ENCODE peak calls at places on chromosomes 2 and 18, in nine cellular contexts. K, P, O, Z, C, V, Y, S and E are unnamed samples.

GRCh38 chr2:149732001-149732685 is 144.6 kb upstream of the MMADHC start:
- DNase-seq in K (no peak), P (peak), O (no peak), Z (peak), C (no peak), V (peak), Y (no peak), S (peak), E (no peak)

GRCh38 chr2:196479350-196479749 is 160.2 kb upstream of the CCDC150 start:
- DNase-seq in K (no peak), P (no peak), O (no peak), Z (peak), C (no peak), V (no peak), Y (no peak), S (no peak), E (no peak)

GRCh38 chr2:192604295-192604694 is 409.6 kb upstream of the TMEFF2 start:
- DNase-seq in K (no peak), P (no peak), O (peak), Z (no peak), C (no peak), V (no peak), Y (peak), S (no peak), E (peak)

GRCh38 chr18:38427234-38427633 is 861.6 kb upstream of the CELF4 start:
- DNase-seq in K (peak), P (no peak), O (no peak), Z (no peak), C (peak), V (no peak), Y (peak), S (no peak), E (peak)

GRCh38 chr2:5673148-5673860 is 18.9 kb upstream of the SOX11 start:
- DNase-seq in K (peak), P (no peak), O (no peak), Z (no peak), C (no peak), V (peak), Y (no peak), S (no peak), E (no peak)

GRCh38 chr2:241849616-241850543 is 8.8 kb downstream of the PDCD1 start:
- DNase-seq in K (no peak), P (no peak), O (no peak), Z (no peak), C (no peak), V (no peak), Y (no peak), S (no peak), E (no peak)

GRCh38 chr18:24923138-24923537 is 428.8 kb downstream of the ZNF521 start:
- DNase-seq in K (no peak), P (no peak), O (no peak), Z (no peak), C (no peak), V (no peak), Y (no peak), S (no peak), E (no peak)

GRCh38 chr18:24790347-24790746 is 329.9 kb downstream of the HRH4 start:
- DNase-seq in K (no peak), P (no peak), O (no peak), Z (no peak), C (no peak), V (no peak), Y (no peak), S (no peak), E (no peak)

DNA sequence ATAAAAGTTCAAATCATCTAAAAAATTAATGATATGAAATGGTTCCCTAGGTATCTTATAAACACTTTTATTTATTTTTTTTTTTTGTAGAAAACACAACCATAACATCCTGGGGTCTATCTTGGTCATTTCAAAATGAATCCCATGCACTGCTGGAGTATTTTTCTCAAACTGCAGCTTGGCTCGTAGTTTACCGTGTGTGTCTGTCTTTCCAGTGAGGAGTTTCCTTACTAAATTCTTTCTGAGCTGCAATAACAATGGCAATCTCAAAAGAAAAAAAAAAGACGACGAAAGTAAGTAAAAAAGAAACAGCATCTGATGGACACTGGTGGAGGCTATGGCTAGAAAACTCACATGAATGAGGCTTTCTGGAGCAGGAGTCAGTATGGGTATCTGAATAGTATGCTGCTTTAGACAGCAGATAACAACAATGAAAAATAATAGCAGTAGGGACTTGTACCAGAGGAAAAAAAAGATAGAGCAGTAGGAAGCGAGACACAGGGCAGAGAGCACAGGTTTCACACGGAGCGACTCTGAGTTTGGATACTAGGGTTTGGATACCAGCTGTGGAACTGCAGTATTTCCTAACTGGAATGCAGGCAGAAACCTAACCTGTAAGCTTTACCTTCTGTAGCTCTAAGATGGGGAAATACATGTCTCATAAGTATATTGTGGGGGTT is 43.5 kb downstream of the CALCRL start:
- DNase-seq in K (no peak), P (no peak), O (no peak), Z (no peak), C (no peak), V (no peak), Y (no peak), S (no peak), E (no peak)
- H3K4me3 ChIP-seq in K (no peak), P (no peak), O (no peak), Z (no peak), C (no peak), V (no peak), Y (no peak), S (no peak), E (no peak)

GRCh38 chr2:64914247-64914646 is 75.0 kb upstream of the SLC1A4 start:
- DNase-seq in K (no peak), P (no peak), O (no peak), Z (no peak), C (no peak), V (no peak), Y (no peak), S (no peak), E (no peak)
- H3K4me3 ChIP-seq in K (no peak), P (no peak), O (no peak), Z (no peak), C (no peak), V (no peak), Y (no peak), S (no peak), E (no peak)

GRCh38 chr2:54673501-54673998 is 49.9 kb upstream of the EML6 start:
- DNase-seq in K (no peak), P (no peak), O (no peak), Z (peak), C (no peak), V (no peak), Y (peak), S (peak), E (no peak)
- H3K4me3 ChIP-seq in K (no peak), P (no peak), O (no peak), Z (no peak), C (no peak), V (no peak), Y (no peak), S (peak), E (no peak)

DNA sequence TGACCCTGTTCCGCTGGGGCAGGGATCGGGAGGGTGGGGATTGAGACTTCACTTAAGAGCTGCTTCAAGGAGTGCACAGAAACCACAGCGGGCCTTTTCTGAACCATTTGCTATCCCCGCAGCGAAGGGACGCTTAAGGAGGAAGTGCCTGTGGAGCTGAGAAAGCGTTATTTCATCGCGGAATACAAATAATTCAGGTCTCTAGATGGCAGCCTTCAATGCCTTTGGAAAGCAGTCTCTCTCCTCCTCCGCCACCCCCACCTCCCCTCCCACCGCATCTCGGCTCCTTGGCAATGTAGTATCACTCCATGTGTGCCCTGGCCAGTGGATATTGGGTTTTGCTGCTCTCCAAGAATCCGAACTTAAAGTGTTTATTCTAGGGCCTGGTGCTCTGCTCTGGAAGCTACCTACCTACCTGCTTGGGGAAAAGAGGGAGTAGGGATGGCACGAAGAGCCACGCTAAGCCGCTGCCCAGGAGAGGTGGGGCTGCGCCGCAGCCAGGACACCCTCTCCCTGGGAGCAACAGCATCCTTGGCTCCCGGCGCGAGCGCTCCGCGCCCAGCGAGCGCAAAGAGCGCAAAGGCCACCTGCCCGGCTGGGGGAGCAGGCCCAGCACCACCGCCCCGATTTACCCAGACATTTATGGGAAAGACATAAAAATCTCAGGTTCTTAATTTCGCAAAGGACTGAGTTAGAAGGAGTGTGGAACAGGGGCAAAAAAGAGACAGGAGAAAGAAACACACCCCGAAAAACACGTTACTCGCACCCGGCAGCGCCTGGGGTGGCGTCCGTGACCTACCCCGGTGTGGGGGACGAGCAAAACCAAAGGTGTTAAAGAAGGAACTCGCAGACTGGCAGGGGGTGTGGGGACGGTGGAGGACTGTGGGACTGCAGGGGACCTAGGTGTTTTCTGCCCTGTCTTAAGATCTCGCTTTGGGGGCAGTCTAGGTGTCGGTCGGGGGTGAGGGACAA is 1.1 kb downstream of the SPHKAP start:
- DNase-seq in K (no peak), P (no peak), O (no peak), Z (no peak), C (no peak), V (no peak), Y (no peak), S (no peak), E (no peak)
- H3K4me3 ChIP-seq in K (no peak), P (no peak), O (no peak), Z (no peak), C (no peak), V (no peak), Y (no peak), S (no peak), E (no peak)

GRCh38 chr2:189582140-189582825 is 1.7 kb upstream of the SLC40A1 start:
- DNase-seq in K (no peak), P (no peak), O (no peak), Z (no peak), C (no peak), V (no peak), Y (no peak), S (no peak), E (no peak)

GRCh38 chr2:189580267-189580661 is 322 bp downstream of the SLC40A1 start:
- DNase-seq in K (peak), P (peak), O (peak), Z (no peak), C (peak), V (peak), Y (peak), S (no peak), E (peak)

GRCh38 chr2:189579585-189579984 is 1.0 kb downstream of the SLC40A1 start:
- DNase-seq in K (no peak), P (peak), O (no peak), Z (no peak), C (peak), V (peak), Y (peak), S (no peak), E (no peak)

GRCh38 chr2:189580662-189581353 is at the start of gene SLC40A1:
- DNase-seq in K (peak), P (peak), O (peak), Z (peak), C (peak), V (peak), Y (peak), S (peak), E (peak)

GRCh38 chr2:189581354-189582139 is 961 bp upstream of the SLC40A1 start:
- DNase-seq in K (peak), P (peak), O (no peak), Z (no peak), C (no peak), V (peak), Y (peak), S (peak), E (peak)
- H3K4me3 ChIP-seq in K (peak), P (peak), O (no peak), Z (no peak), C (peak), V (peak), Y (peak), S (peak), E (peak)